ENCODE peak calls at places on chromosomes 1 and 21, in ten cellular contexts. One of them, this sample, is unnamed. For H3K4me1, the result is how much of the 10 kb centered on the place peaks cover.

GRCh38 chr1:6162773-6163172 is 17.3 kb downstream of the CHD5 start:
- DNase-seq in breast epithelium: no peak
- DNase-seq in heart left ventricle: peak
- DNase-seq in HCT116: no peak
- DNase-seq in thyroid gland: no peak
- DNase-seq in adrenal gland: no peak
- DNase-seq in esophagus squamous epithelium: no peak
- DNase-seq in tibial nerve: no peak
- DNase-seq in A549: peak
- DNase-seq in IMR-90: no peak
- DNase-seq in this sample: no peak

GRCh38 chr1:147504801-147505303 is 36.4 kb upstream of the BCL9 start:
- DNase-seq in breast epithelium: no peak
- DNase-seq in heart left ventricle: no peak
- DNase-seq in HCT116: no peak
- DNase-seq in thyroid gland: peak
- DNase-seq in adrenal gland: no peak
- DNase-seq in esophagus squamous epithelium: no peak
- DNase-seq in tibial nerve: no peak
- DNase-seq in A549: no peak
- DNase-seq in IMR-90: peak
- DNase-seq in this sample: peak

GRCh38 chr1:3336641-3337621 is 117.5 kb upstream of the ARHGEF16 start:
- DNase-seq in breast epithelium: no peak
- DNase-seq in heart left ventricle: no peak
- DNase-seq in HCT116: no peak
- DNase-seq in thyroid gland: peak
- DNase-seq in adrenal gland: no peak
- DNase-seq in esophagus squamous epithelium: no peak
- DNase-seq in tibial nerve: no peak
- DNase-seq in A549: no peak
- DNase-seq in IMR-90: no peak
- DNase-seq in this sample: no peak

GRCh38 chr21:45448810-45449657 is 44.1 kb downstream of the COL18A1 start:
- DNase-seq in breast epithelium: no peak
- DNase-seq in heart left ventricle: peak
- DNase-seq in HCT116: no peak
- DNase-seq in thyroid gland: no peak
- DNase-seq in adrenal gland: no peak
- DNase-seq in esophagus squamous epithelium: no peak
- DNase-seq in tibial nerve: no peak
- DNase-seq in A549: no peak
- DNase-seq in IMR-90: no peak
- DNase-seq in this sample: no peak

GRCh38 chr1:3453891-3454810 is at the start of gene ARHGEF16:
- DNase-seq in breast epithelium: peak
- DNase-seq in heart left ventricle: peak
- DNase-seq in HCT116: peak
- DNase-seq in thyroid gland: peak
- DNase-seq in adrenal gland: no peak
- DNase-seq in esophagus squamous epithelium: no peak
- DNase-seq in tibial nerve: no peak
- DNase-seq in A549: peak
- DNase-seq in IMR-90: peak
- DNase-seq in this sample: no peak

GRCh38 chr1:171090604-171091003 is at the start of gene FMO3:
- DNase-seq in breast epithelium: no peak
- DNase-seq in heart left ventricle: no peak
- DNase-seq in HCT116: no peak
- DNase-seq in thyroid gland: no peak
- DNase-seq in adrenal gland: no peak
- DNase-seq in esophagus squamous epithelium: no peak
- DNase-seq in tibial nerve: no peak
- DNase-seq in A549: no peak
- DNase-seq in IMR-90: no peak
- DNase-seq in this sample: no peak

GRCh38 chr1:25614466-25615171 is 2.0 kb upstream of the MAN1C1 start:
- DNase-seq in breast epithelium: no peak
- DNase-seq in heart left ventricle: no peak
- DNase-seq in HCT116: no peak
- DNase-seq in thyroid gland: no peak
- DNase-seq in adrenal gland: no peak
- DNase-seq in esophagus squamous epithelium: no peak
- DNase-seq in tibial nerve: no peak
- DNase-seq in A549: no peak
- DNase-seq in IMR-90: no peak
- DNase-seq in this sample: no peak

GRCh38 chr21:16125274-16125673 is 395.5 kb downstream of the USP25 start:
- DNase-seq in breast epithelium: no peak
- DNase-seq in heart left ventricle: no peak
- DNase-seq in HCT116: no peak
- DNase-seq in thyroid gland: no peak
- DNase-seq in adrenal gland: no peak
- DNase-seq in esophagus squamous epithelium: no peak
- DNase-seq in tibial nerve: no peak
- DNase-seq in A549: no peak
- DNase-seq in IMR-90: no peak
- DNase-seq in this sample: no peak

DNA sequence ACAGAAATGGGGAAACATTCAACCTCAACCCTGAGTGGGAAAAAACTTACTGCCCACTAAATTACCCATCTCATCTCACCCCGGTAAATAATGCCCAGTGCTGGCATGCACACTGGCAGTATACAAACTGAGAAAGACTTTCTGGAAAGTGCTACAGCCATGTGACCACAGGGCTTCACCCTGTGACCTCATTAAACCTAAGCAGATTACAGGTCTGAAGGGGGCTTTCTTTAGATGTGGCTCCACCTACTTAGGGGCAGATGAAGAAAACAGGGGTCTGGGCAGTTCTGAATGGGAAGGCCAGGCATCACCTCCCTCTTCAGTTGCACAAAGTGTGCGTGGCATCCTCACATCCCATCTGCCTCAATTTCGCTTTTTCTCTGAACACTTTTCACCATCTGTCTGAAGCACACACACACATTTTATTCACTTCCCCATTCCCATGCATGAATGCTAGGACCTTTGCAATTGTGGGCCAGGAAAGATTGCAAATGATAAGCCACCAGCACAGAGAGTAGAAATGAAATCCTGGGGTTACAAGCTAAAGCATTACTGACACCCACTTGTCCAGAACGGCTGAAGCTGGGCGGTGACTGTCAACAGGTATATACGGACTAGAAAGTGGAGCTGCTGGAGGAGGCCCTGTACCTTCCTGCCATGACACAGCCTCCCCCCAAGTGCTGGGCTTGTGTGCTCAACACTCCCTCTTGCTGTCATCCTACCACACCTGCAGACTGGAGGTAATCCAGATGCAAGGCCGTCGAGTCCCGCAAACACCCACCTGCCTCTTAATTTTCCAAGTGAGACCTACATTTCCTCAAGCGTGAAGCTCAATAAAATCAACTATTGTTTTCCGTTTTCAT is 2.7 kb downstream of the NADK start:
- DNase-seq in breast epithelium: no peak
- DNase-seq in heart left ventricle: peak
- DNase-seq in HCT116: no peak
- DNase-seq in thyroid gland: peak
- DNase-seq in adrenal gland: no peak
- DNase-seq in esophagus squamous epithelium: no peak
- DNase-seq in tibial nerve: no peak
- DNase-seq in A549: no peak
- DNase-seq in IMR-90: no peak
- DNase-seq in this sample: no peak
- H3K4me1 ChIP-seq in breast epithelium: under half
- H3K4me1 ChIP-seq in heart left ventricle: half or more
- H3K4me1 ChIP-seq in HCT116: under half
- H3K4me1 ChIP-seq in thyroid gland: under half
- H3K4me1 ChIP-seq in adrenal gland: under half
- H3K4me1 ChIP-seq in esophagus squamous epithelium: under half
- H3K4me1 ChIP-seq in tibial nerve: half or more
- H3K4me1 ChIP-seq in A549: under half
- H3K4me1 ChIP-seq in IMR-90: under half
- H3K4me1 ChIP-seq in this sample: under half

GRCh38 chr1:231334952-231335351 is 2.7 kb downstream of the EXOC8 start:
- DNase-seq in breast epithelium: no peak
- DNase-seq in heart left ventricle: no peak
- DNase-seq in HCT116: no peak
- DNase-seq in thyroid gland: no peak
- DNase-seq in adrenal gland: no peak
- DNase-seq in esophagus squamous epithelium: no peak
- DNase-seq in tibial nerve: no peak
- DNase-seq in A549: no peak
- DNase-seq in IMR-90: no peak
- DNase-seq in this sample: no peak

GRCh38 chr1:231337043-231337471 is 595 bp downstream of the EXOC8 start:
- DNase-seq in breast epithelium: no peak
- DNase-seq in heart left ventricle: peak
- DNase-seq in HCT116: no peak
- DNase-seq in thyroid gland: peak
- DNase-seq in adrenal gland: no peak
- DNase-seq in esophagus squamous epithelium: no peak
- DNase-seq in tibial nerve: no peak
- DNase-seq in A549: no peak
- DNase-seq in IMR-90: no peak
- DNase-seq in this sample: no peak

GRCh38 chr1:231338270-231339128 is at the start of gene SPRTN:
- DNase-seq in breast epithelium: no peak
- DNase-seq in heart left ventricle: no peak
- DNase-seq in HCT116: no peak
- DNase-seq in thyroid gland: no peak
- DNase-seq in adrenal gland: no peak
- DNase-seq in esophagus squamous epithelium: no peak
- DNase-seq in tibial nerve: peak
- DNase-seq in A549: peak
- DNase-seq in IMR-90: peak
- DNase-seq in this sample: no peak

GRCh38 chr1:231335663-231336602 is 1.7 kb downstream of the EXOC8 start:
- DNase-seq in breast epithelium: no peak
- DNase-seq in heart left ventricle: no peak
- DNase-seq in HCT116: no peak
- DNase-seq in thyroid gland: no peak
- DNase-seq in adrenal gland: no peak
- DNase-seq in esophagus squamous epithelium: no peak
- DNase-seq in tibial nerve: no peak
- DNase-seq in A549: no peak
- DNase-seq in IMR-90: no peak
- DNase-seq in this sample: no peak

GRCh38 chr1:231337472-231338269 is at the start of gene EXOC8:
- DNase-seq in breast epithelium: peak
- DNase-seq in heart left ventricle: peak
- DNase-seq in HCT116: peak
- DNase-seq in thyroid gland: peak
- DNase-seq in adrenal gland: peak
- DNase-seq in esophagus squamous epithelium: peak
- DNase-seq in tibial nerve: peak
- DNase-seq in A549: peak
- DNase-seq in IMR-90: peak
- DNase-seq in this sample: peak
- TF ChIP-seq POLR2A in breast epithelium: peak
- TF ChIP-seq POLR2A in heart left ventricle: peak
- TF ChIP-seq POLR2A in HCT116: peak
- TF ChIP-seq POLR2A in thyroid gland: peak
- TF ChIP-seq POLR2A in adrenal gland: peak
- TF ChIP-seq POLR2A in esophagus squamous epithelium: peak
- TF ChIP-seq POLR2A in tibial nerve: peak
- TF ChIP-seq POLR2A in A549: peak
- TF ChIP-seq POLR2A in IMR-90: peak
- TF ChIP-seq POLR2A in this sample: peak

GRCh38 chr1:247387096-247387495 is 28.9 kb upstream of the NLRP3 start:
- DNase-seq in breast epithelium: no peak
- DNase-seq in heart left ventricle: no peak
- DNase-seq in HCT116: no peak
- DNase-seq in thyroid gland: no peak
- DNase-seq in adrenal gland: no peak
- DNase-seq in esophagus squamous epithelium: no peak
- DNase-seq in tibial nerve: no peak
- DNase-seq in A549: no peak
- DNase-seq in IMR-90: no peak
- DNase-seq in this sample: no peak

GRCh38 chr1:247385283-247385682 is 30.7 kb upstream of the NLRP3 start:
- DNase-seq in breast epithelium: no peak
- DNase-seq in heart left ventricle: no peak
- DNase-seq in HCT116: no peak
- DNase-seq in thyroid gland: no peak
- DNase-seq in adrenal gland: no peak
- DNase-seq in esophagus squamous epithelium: no peak
- DNase-seq in tibial nerve: no peak
- DNase-seq in A549: no peak
- DNase-seq in IMR-90: peak
- DNase-seq in this sample: no peak

GRCh38 chr1:247386695-247387094 is 29.3 kb upstream of the NLRP3 start:
- DNase-seq in breast epithelium: no peak
- DNase-seq in heart left ventricle: no peak
- DNase-seq in HCT116: no peak
- DNase-seq in thyroid gland: no peak
- DNase-seq in adrenal gland: no peak
- DNase-seq in esophagus squamous epithelium: no peak
- DNase-seq in tibial nerve: no peak
- DNase-seq in A549: no peak
- DNase-seq in IMR-90: peak
- DNase-seq in this sample: no peak

GRCh38 chr1:247386217-247386616 is 29.8 kb upstream of the NLRP3 start:
- DNase-seq in breast epithelium: no peak
- DNase-seq in heart left ventricle: no peak
- DNase-seq in HCT116: no peak
- DNase-seq in thyroid gland: no peak
- DNase-seq in adrenal gland: no peak
- DNase-seq in esophagus squamous epithelium: no peak
- DNase-seq in tibial nerve: no peak
- DNase-seq in A549: no peak
- DNase-seq in IMR-90: no peak
- DNase-seq in this sample: no peak

DNA sequence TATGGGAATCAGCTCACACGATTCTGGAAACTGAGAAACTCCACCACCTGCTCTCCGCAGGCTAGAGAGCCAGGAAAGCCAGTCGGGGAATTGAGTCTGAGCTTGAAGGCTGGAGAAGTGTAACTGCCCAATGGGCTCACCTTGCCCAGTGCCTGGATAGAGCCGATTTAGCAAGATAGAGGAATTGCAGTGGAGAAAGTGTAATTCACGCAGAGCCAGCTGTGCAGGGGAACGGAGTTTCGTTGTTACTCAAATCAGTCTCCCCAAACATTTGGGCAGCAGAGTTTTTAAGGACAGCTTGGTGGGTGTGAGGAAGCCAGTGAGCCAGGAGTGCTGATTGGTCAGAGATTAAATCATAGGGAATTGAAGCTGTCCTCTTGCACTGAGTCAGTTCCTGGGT is 28.5 kb upstream of the NLRP3 start:
- DNase-seq in breast epithelium: no peak
- DNase-seq in heart left ventricle: no peak
- DNase-seq in HCT116: no peak
- DNase-seq in thyroid gland: no peak
- DNase-seq in adrenal gland: no peak
- DNase-seq in esophagus squamous epithelium: no peak
- DNase-seq in tibial nerve: no peak
- DNase-seq in A549: no peak
- DNase-seq in IMR-90: no peak
- DNase-seq in this sample: no peak
- H3K4me1 ChIP-seq in breast epithelium: under half
- H3K4me1 ChIP-seq in heart left ventricle: under half
- H3K4me1 ChIP-seq in HCT116: under half
- H3K4me1 ChIP-seq in thyroid gland: under half
- H3K4me1 ChIP-seq in adrenal gland: under half
- H3K4me1 ChIP-seq in esophagus squamous epithelium: under half
- H3K4me1 ChIP-seq in tibial nerve: under half
- H3K4me1 ChIP-seq in A549: under half
- H3K4me1 ChIP-seq in IMR-90: under half
- H3K4me1 ChIP-seq in this sample: under half

DNA sequence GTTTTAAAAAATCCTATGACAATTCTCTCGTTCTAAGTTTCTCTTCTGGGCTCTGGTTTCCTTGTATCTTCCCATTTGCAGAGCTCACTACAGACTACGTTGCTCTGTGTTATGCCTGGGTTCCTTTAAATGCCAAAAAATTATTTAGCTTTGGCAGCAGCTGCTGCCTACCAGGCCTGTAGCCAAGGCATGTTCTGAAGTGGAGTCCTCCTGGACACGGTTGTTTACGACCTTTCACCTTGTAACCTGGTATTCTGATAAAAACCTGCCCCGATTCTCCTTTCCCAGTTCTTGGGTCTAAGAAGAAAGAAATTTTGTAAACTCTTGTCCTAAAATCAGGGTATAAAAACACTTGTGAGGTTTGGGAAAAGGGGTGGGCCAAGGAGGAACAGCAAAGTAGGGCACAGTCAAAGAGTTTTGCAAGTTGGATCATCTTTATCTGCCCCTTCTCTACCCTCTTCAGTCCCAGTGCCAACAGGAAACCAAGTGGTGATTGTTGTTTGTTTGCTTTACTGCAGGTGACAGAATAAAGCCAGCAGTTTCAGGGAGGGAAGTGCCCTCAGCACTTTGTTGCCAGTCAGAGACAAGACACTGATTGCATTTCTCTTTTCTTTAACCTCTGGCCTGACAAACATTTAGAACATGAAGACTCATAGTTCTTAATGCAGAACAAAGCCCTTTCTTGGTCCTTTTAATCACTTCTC is 3.1 kb upstream of the TXNIP start:
- DNase-seq in breast epithelium: no peak
- DNase-seq in heart left ventricle: no peak
- DNase-seq in HCT116: no peak
- DNase-seq in thyroid gland: peak
- DNase-seq in adrenal gland: peak
- DNase-seq in esophagus squamous epithelium: no peak
- DNase-seq in tibial nerve: no peak
- DNase-seq in A549: no peak
- DNase-seq in IMR-90: no peak
- DNase-seq in this sample: peak
- TF ChIP-seq POLR2A in breast epithelium: peak
- TF ChIP-seq POLR2A in heart left ventricle: peak
- TF ChIP-seq POLR2A in HCT116: no peak
- TF ChIP-seq POLR2A in thyroid gland: no peak
- TF ChIP-seq POLR2A in adrenal gland: no peak
- TF ChIP-seq POLR2A in esophagus squamous epithelium: peak
- TF ChIP-seq POLR2A in tibial nerve: no peak
- TF ChIP-seq POLR2A in A549: no peak
- TF ChIP-seq POLR2A in IMR-90: no peak
- TF ChIP-seq POLR2A in this sample: peak

This sample was measured in uterus.